ENCODE peak calls at places on chromosomes 3 and 15, in five cellular contexts. One of them, this sample, is unnamed.

GRCh38 chr3:146574173-146574572 is 29.8 kb upstream of the PLSCR1 start:
- DNase-seq in H9: no peak
- DNase-seq in trophoblast cell: no peak
- DNase-seq in Karpas-422: no peak
- DNase-seq in PC-9: no peak
- DNase-seq in this sample: no peak

GRCh38 chr3:32334675-32335074 is 57.0 kb upstream of the CMTM7 start:
- DNase-seq in trophoblast cell: no peak
- DNase-seq in Karpas-422: peak
- DNase-seq in PC-9: no peak
- DNase-seq in H9: peak
- DNase-seq in this sample: peak

GRCh38 chr3:147410518-147411234 is 1.5 kb downstream of the ZIC1 start:
- DNase-seq in Karpas-422: no peak
- DNase-seq in PC-9: no peak
- DNase-seq in H9: peak
- DNase-seq in trophoblast cell: no peak
- DNase-seq in this sample: no peak

GRCh38 chr3:196753201-196753600 is 13.5 kb downstream of the PAK2 start:
- DNase-seq in Karpas-422: no peak
- DNase-seq in PC-9: no peak
- DNase-seq in H9: no peak
- DNase-seq in trophoblast cell: no peak
- DNase-seq in this sample: no peak

GRCh38 chr3:11651900-11652299 is 8.2 kb upstream of the VGLL4 start:
- DNase-seq in PC-9: no peak
- DNase-seq in H9: no peak
- DNase-seq in trophoblast cell: no peak
- DNase-seq in Karpas-422: peak
- DNase-seq in this sample: peak

GRCh38 chr3:115270849-115271248 is 123.8 kb upstream of the ZBTB20 start:
- DNase-seq in H9: no peak
- DNase-seq in Karpas-422: no peak
- DNase-seq in trophoblast cell: no peak
- DNase-seq in PC-9: no peak
- DNase-seq in this sample: no peak

GRCh38 chr3:143276592-143276991 is 157.0 kb downstream of the CHST2 start:
- DNase-seq in PC-9: no peak
- DNase-seq in Karpas-422: peak
- DNase-seq in trophoblast cell: no peak
- DNase-seq in H9: no peak
- DNase-seq in this sample: no peak

GRCh38 chr15:80844011-80844732 is 65.0 kb downstream of the CEMIP start:
- DNase-seq in trophoblast cell: peak
- DNase-seq in H9: no peak
- DNase-seq in Karpas-422: no peak
- DNase-seq in PC-9: peak
- DNase-seq in this sample: no peak

GRCh38 chr3:64426551-64426950 is 201.3 kb upstream of the PRICKLE2 start:
- DNase-seq in trophoblast cell: no peak
- DNase-seq in H9: no peak
- DNase-seq in PC-9: no peak
- DNase-seq in Karpas-422: no peak
- DNase-seq in this sample: no peak

GRCh38 chr15:40239671-40240618 is 1.1 kb downstream of the PAK6 start:
- DNase-seq in H9: no peak
- DNase-seq in Karpas-422: no peak
- DNase-seq in PC-9: no peak
- DNase-seq in trophoblast cell: no peak
- DNase-seq in this sample: no peak

GRCh38 chr15:75051711-75052110 is 28.3 kb downstream of the PPCDC start:
- DNase-seq in PC-9: no peak
- DNase-seq in trophoblast cell: no peak
- DNase-seq in H9: no peak
- DNase-seq in Karpas-422: no peak
- DNase-seq in this sample: no peak

GRCh38 chr3:4138150-4138783 is 164.9 kb upstream of the SETMAR start:
- DNase-seq in trophoblast cell: no peak
- DNase-seq in PC-9: no peak
- DNase-seq in H9: no peak
- DNase-seq in Karpas-422: no peak
- DNase-seq in this sample: no peak

GRCh38 chr15:80059786-80060489 is 462 bp downstream of the ZFAND6 start:
- DNase-seq in PC-9: peak
- DNase-seq in H9: peak
- DNase-seq in Karpas-422: peak
- DNase-seq in trophoblast cell: peak
- DNase-seq in this sample: peak

GRCh38 chr15:71252036-71252898 is 137.0 kb downstream of the THSD4 start:
- DNase-seq in PC-9: peak
- DNase-seq in H9: no peak
- DNase-seq in Karpas-422: no peak
- DNase-seq in trophoblast cell: peak
- DNase-seq in this sample: no peak

GRCh38 chr3:146747928-146748327 is 142.8 kb upstream of the PLSCR5 start:
- DNase-seq in Karpas-422: no peak
- DNase-seq in trophoblast cell: no peak
- DNase-seq in H9: no peak
- DNase-seq in PC-9: no peak
- DNase-seq in this sample: no peak

GRCh38 chr3:172096881-172097420 is 57.6 kb downstream of the FNDC3B start:
- DNase-seq in Karpas-422: no peak
- DNase-seq in trophoblast cell: peak
- DNase-seq in PC-9: peak
- DNase-seq in H9: no peak
- DNase-seq in this sample: no peak

GRCh38 chr3:110414851-110415250 is 656.8 kb upstream of the NECTIN3 start:
- DNase-seq in H9: no peak
- DNase-seq in PC-9: no peak
- DNase-seq in Karpas-422: no peak
- DNase-seq in trophoblast cell: no peak
- DNase-seq in this sample: no peak

GRCh38 chr3:51340311-51340829 is 44.7 kb upstream of the MANF start:
- DNase-seq in H9: peak
- DNase-seq in PC-9: peak
- DNase-seq in trophoblast cell: peak
- DNase-seq in Karpas-422: no peak
- DNase-seq in this sample: no peak

GRCh38 chr3:45583021-45583851 is 11.3 kb upstream of the LIMD1 start:
- DNase-seq in PC-9: no peak
- DNase-seq in Karpas-422: no peak
- DNase-seq in H9: no peak
- DNase-seq in trophoblast cell: no peak
- DNase-seq in this sample: no peak
- H3K4me2 ChIP-seq in PC-9: no peak
- H3K4me2 ChIP-seq in Karpas-422: no peak
- H3K4me2 ChIP-seq in H9: no peak
- H3K4me2 ChIP-seq in trophoblast cell: no peak
- H3K4me2 ChIP-seq in this sample: no peak

DNA sequence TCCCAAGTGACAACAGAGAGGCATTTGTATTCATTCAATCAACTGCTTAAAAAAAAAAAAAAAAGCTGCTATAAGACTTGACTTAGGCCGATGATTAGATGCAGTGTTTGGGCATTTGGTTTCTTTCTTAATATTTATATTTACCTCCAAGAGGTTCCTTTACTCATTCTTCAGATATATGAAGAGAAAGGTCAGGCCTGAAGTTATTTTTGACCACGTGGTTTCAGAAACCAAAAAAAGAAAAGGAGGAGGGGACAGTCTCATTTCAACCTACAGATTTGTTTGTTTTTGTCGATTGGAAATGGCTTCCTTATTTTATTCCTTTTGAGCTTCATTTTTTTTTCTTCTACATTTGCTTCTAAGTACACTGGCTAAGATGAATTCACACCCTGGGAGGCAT is 79.0 kb upstream of the FOXB1 start:
- DNase-seq in H9: no peak
- DNase-seq in trophoblast cell: no peak
- DNase-seq in PC-9: no peak
- DNase-seq in Karpas-422: no peak
- DNase-seq in this sample: no peak
- H3K4me2 ChIP-seq in H9: no peak
- H3K4me2 ChIP-seq in trophoblast cell: no peak
- H3K4me2 ChIP-seq in PC-9: no peak
- H3K4me2 ChIP-seq in Karpas-422: no peak
- H3K4me2 ChIP-seq in this sample: no peak

GRCh38 chr3:72750405-72750922 is 97.8 kb downstream of the SHQ1 start:
- DNase-seq in Karpas-422: no peak
- DNase-seq in H9: no peak
- DNase-seq in PC-9: no peak
- DNase-seq in trophoblast cell: no peak
- DNase-seq in this sample: peak
- H3K4me2 ChIP-seq in Karpas-422: peak
- H3K4me2 ChIP-seq in H9: no peak
- H3K4me2 ChIP-seq in PC-9: no peak
- H3K4me2 ChIP-seq in trophoblast cell: no peak
- H3K4me2 ChIP-seq in this sample: no peak

DNA sequence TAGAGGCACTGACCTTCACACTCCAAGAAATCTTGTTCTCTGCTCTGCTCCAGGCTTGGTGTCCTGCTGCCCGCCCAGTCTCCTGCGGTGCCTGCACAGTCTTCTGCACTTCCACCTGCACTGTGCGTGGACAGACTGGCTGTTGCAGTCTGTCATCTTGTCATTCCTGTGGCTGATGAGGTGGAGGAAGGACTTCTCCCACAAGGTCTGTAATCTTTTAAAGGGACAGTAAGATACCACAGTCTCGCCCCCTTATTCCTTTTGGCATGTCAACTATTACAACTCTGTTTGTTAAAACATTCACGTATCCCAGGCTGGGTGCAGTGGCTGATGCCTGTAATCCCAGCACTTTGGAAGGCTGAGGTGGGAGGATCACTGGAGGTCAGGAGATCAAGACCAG is 54.1 kb upstream of the IGF2BP2 start:
- DNase-seq in Karpas-422: no peak
- DNase-seq in trophoblast cell: no peak
- DNase-seq in PC-9: peak
- DNase-seq in H9: no peak
- DNase-seq in this sample: no peak
- H3K4me2 ChIP-seq in Karpas-422: no peak
- H3K4me2 ChIP-seq in trophoblast cell: no peak
- H3K4me2 ChIP-seq in PC-9: peak
- H3K4me2 ChIP-seq in H9: no peak
- H3K4me2 ChIP-seq in this sample: no peak

DNA sequence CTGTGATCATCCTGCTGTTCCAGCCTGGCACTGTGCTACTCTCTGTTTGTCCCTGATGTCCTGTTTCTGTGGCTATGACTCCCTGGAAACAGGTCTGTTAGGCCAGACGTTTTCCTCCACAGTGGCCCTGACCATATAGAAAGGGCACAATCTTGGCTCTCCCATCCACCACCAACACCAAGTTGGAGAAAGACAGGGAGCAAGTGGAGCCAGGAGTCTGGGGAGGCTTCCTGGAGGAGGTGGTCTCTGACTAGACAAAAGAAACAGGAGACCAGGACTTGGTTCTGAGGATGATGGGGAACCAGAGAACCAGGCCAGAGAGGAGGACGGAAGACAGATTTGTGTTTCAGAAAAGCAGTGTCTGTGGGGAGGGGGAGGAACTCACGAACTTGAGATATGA is 49.2 kb upstream of the SMAD6 start:
- DNase-seq in trophoblast cell: no peak
- DNase-seq in PC-9: no peak
- DNase-seq in H9: no peak
- DNase-seq in Karpas-422: no peak
- DNase-seq in this sample: no peak
- H3K4me2 ChIP-seq in trophoblast cell: no peak
- H3K4me2 ChIP-seq in PC-9: no peak
- H3K4me2 ChIP-seq in H9: no peak
- H3K4me2 ChIP-seq in Karpas-422: no peak
- H3K4me2 ChIP-seq in this sample: no peak

GRCh38 chr15:99711685-99712084 is 21.6 kb downstream of the LYSMD4 start:
- DNase-seq in Karpas-422: no peak
- DNase-seq in PC-9: no peak
- DNase-seq in H9: no peak
- DNase-seq in trophoblast cell: no peak
- DNase-seq in this sample: no peak

GRCh38 chr15:99706557-99707303 is 26.5 kb downstream of the LYSMD4 start:
- DNase-seq in PC-9: no peak
- DNase-seq in Karpas-422: no peak
- DNase-seq in trophoblast cell: no peak
- DNase-seq in H9: no peak
- DNase-seq in this sample: no peak

GRCh38 chr15:99708563-99708962 is 24.7 kb downstream of the LYSMD4 start:
- DNase-seq in trophoblast cell: no peak
- DNase-seq in PC-9: no peak
- DNase-seq in H9: no peak
- DNase-seq in Karpas-422: no peak
- DNase-seq in this sample: no peak

GRCh38 chr15:99707481-99708270 is 25.6 kb downstream of the LYSMD4 start:
- DNase-seq in trophoblast cell: no peak
- DNase-seq in Karpas-422: no peak
- DNase-seq in H9: no peak
- DNase-seq in PC-9: no peak
- DNase-seq in this sample: no peak

DNA sequence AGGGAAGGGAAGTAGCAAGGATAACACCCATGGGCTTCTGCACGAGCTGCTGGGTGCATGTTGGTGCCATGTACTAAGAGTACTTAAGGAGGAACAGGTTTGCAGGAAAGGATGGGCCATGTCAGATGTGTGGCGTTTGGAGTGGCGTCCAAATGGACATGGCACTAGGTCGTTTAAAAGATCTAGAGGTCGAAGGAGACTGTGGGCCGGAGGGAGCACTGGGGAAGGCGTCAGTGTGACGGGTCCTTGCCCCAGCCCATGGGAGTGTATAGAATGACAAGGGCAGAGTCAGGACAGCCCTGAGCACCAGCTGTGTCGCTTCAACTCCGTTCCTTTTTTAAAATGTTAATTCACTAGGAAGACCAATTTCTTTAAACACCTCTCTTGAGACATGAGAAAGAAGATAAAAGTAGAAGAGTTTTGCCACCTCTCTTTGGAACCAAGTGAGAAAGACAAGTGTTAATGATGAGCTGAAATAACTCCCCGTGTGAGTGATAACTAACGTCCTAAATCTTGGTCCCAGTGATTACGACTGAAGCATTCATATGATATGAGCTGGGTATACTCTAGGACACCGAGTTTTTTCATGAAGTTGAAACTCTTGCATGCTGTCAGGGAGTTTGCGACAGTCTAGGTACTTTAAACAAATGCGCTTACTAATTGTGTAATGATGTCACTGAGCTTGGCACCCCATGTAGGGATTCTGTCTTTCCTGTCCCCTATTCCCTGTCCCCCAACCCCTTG is 23.8 kb downstream of the LYSMD4 start:
- DNase-seq in Karpas-422: no peak
- DNase-seq in H9: no peak
- DNase-seq in PC-9: no peak
- DNase-seq in trophoblast cell: no peak
- DNase-seq in this sample: no peak
- H3K4me2 ChIP-seq in Karpas-422: no peak
- H3K4me2 ChIP-seq in H9: no peak
- H3K4me2 ChIP-seq in PC-9: no peak
- H3K4me2 ChIP-seq in trophoblast cell: no peak
- H3K4me2 ChIP-seq in this sample: no peak

This sample was measured in OCI-LY7.